ENCODE peak calls at places on chromosomes 5 and 9, in five cellular contexts. Q is HepG2, D is A549, O is GM12878, I is K562. Y is an unnamed sample.

GRCh38 chr5:54701179-54701578 is 183.6 kb downstream of the SNX18 start:
- DNase-seq in Q (no peak), D (peak; percentile 73), O (no peak), I (no peak), Y (no peak)

GRCh38 chr5:171633776-171634470 is 151.7 kb upstream of the SMIM23 start:
- DNase-seq in Q (no peak), D (no peak), O (peak; percentile 15), I (no peak), Y (no peak)

GRCh38 chr5:150559701-150560100 is 51.8 kb downstream of the NDST1 start:
- DNase-seq in Q (no peak), D (no peak), O (no peak), I (no peak), Y (no peak)

GRCh38 chr5:64789457-64789856 is 20.7 kb downstream of the CWC27 start:
- DNase-seq in Q (no peak), D (no peak), O (no peak), I (no peak), Y (no peak)

GRCh38 chr5:78204241-78204640 is 90.3 kb downstream of the AP3B1 start:
- DNase-seq in Q (no peak), D (no peak), O (no peak), I (peak; percentile 7), Y (no peak)

GRCh38 chr5:73519531-73520283 is 21.5 kb downstream of the BTF3 start:
- DNase-seq in Q (peak; percentile 84), D (peak; percentile 86), O (peak; percentile 48), I (peak; percentile 84), Y (peak; percentile 84)

GRCh38 chr9:1429328-1429727 is 379.2 kb downstream of the DMRT2 start:
- DNase-seq in Q (peak; percentile 39), D (peak; percentile 24), O (no peak), I (no peak), Y (peak; percentile 2)

GRCh38 chr9:34559616-34560546 is 29.6 kb downstream of the CNTFR start:
- DNase-seq in Q (peak; percentile 21), D (peak; percentile 27), O (no peak), I (no peak), Y (peak; percentile 79)

GRCh38 chr5:12794476-12795332 is 890.5 kb upstream of the CTNND2 start:
- DNase-seq in Q (no peak), D (no peak), O (no peak), I (no peak), Y (peak; percentile 8)

GRCh38 chr5:172110921-172111873 is 76.8 kb downstream of the STK10 start:
- DNase-seq in Q (no peak), D (no peak), O (peak; percentile 93), I (peak; percentile 38), Y (peak; percentile 59)

GRCh38 chr9:116144555-116144954 is 9.0 kb upstream of the PAPPA start:
- DNase-seq in Q (no peak), D (peak; percentile 9), O (no peak), I (no peak), Y (no peak)

GRCh38 chr5:173453167-173453566 is 125.0 kb upstream of the STC2 start:
- DNase-seq in Q (no peak), D (peak; percentile 33), O (no peak), I (no peak), Y (no peak)

GRCh38 chr5:156764149-156764548 is 85.9 kb upstream of the PPP1R2B start:
- DNase-seq in Q (no peak), D (no peak), O (no peak), I (no peak), Y (no peak)

GRCh38 chr5:168364738-168365550 is 73.5 kb downstream of the WWC1 start:
- DNase-seq in Q (peak; percentile 35), D (no peak), O (no peak), I (no peak), Y (no peak)

GRCh38 chr9:71628247-71628646 is 140.1 kb downstream of the CEMIP2 start:
- DNase-seq in Q (peak; percentile 12), D (no peak), O (no peak), I (no peak), Y (no peak)

GRCh38 chr5:3100921-3101551 is 349.6 kb upstream of the IRX2 start:
- DNase-seq in Q (no peak), D (no peak), O (no peak), I (no peak), Y (no peak)

GRCh38 chr9:14314424-14314928 is 535 bp upstream of the NFIB start:
- DNase-seq in Q (peak; percentile 57), D (peak; percentile 96), O (no peak), I (peak; percentile 42), Y (peak; percentile 74)

GRCh38 chr5:170886210-170886894 is 24.5 kb downstream of the RANBP17 start:
- DNase-seq in Q (no peak), D (no peak), O (no peak), I (no peak), Y (no peak)

GRCh38 chr5:169258372-169259000 is 42.5 kb downstream of the SLIT3 start:
- DNase-seq in Q (no peak), D (peak; percentile 40), O (no peak), I (no peak), Y (no peak)

GRCh38 chr5:74035521-74035937 is 409.5 kb downstream of the ARHGEF28 start:
- DNase-seq in Q (peak; percentile 49), D (peak; percentile 61), O (peak; percentile 59), I (peak; percentile 8), Y (no peak)

GRCh38 chr9:105842023-105842644 is 147.8 kb downstream of the TMEM38B start:
- DNase-seq in Q (peak; percentile 16), D (peak; percentile 47), O (peak; percentile 3), I (peak; percentile 55), Y (peak; percentile 48)

GRCh38 chr9:99171225-99172128 is 50.3 kb downstream of the ALG2 start:
- DNase-seq in Q (no peak), D (no peak), O (no peak), I (no peak), Y (no peak)

GRCh38 chr9:119284118-119284517 is 85.1 kb downstream of the BRINP1 start:
- DNase-seq in Q (peak; percentile 6), D (peak; percentile 17), O (no peak), I (no peak), Y (peak; percentile 28)
- TF ChIP-seq SMC3 in Q (no peak), D (no peak), O (no peak), I (no peak), Y (peak; percentile 16)

GRCh38 chr5:36505021-36505420 is 101.4 kb upstream of the SLC1A3 start:
- DNase-seq in Q (no peak), D (no peak), O (no peak), I (no peak), Y (no peak)

GRCh38 chr5:36507332-36507952 is 99.0 kb upstream of the SLC1A3 start:
- DNase-seq in Q (peak; percentile 59), D (peak; percentile 62), O (peak; percentile 3), I (peak; percentile 86), Y (peak; percentile 62)

GRCh38 chr5:36502608-36503007 is 103.8 kb upstream of the SLC1A3 start:
- DNase-seq in Q (no peak), D (no peak), O (no peak), I (no peak), Y (no peak)
- TF ChIP-seq EP300 in Q (no peak), D (no peak), O (no peak), I (no peak), Y (peak; percentile 63)

DNA sequence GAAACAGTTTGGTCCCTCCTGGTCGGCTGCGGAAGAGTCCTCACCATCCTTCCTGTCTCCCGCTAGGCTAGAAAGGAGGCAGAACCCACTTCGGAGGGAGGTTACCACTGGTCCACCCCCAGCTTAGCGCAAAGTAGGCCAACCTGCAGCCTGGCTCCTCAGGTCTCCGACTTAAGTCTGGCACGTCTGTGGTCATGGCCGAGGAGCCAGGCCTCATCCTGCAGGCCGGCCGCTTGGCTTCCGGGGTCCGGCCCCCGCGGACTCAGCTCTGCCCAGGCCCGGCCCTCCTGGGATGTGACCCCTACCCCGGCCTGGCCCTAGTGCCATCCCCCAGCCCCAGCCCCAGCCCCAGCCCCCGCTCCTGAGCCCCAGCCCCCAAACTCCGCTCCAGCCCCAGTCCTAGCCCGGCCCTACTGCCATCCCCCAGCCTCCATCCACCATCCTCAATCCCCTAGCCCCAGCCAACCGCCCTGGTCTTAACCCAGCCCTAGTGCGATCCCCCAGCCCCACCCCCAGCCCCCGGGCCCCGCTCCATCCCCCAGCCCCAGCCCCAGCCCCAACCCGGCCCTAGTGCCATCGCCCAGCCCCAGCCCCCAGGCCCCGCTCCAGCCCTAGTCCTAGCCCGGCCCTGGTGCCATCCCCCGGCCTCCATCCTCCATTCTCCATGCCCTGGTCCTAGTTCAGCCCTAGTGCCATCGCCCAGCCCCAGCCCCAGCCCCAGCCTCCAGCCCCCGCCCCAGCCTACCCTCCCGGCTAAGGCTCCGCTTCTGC is 588 bp downstream of the TOR1A start:
- DNase-seq in Q (no peak), D (peak; percentile 43), O (no peak), I (no peak), Y (peak; percentile 76)
- TF ChIP-seq SMC3 in Q (no peak), D (no peak), O (no peak), I (no peak), Y (no peak)

GRCh38 chr9:97038909-97039781 is at the start of gene CTSV:
- DNase-seq in Q (peak; percentile 71), D (peak; percentile 87), O (peak; percentile 13), I (peak; percentile 97), Y (peak; percentile 97)
- TF ChIP-seq EP300 in Q (no peak), D (no peak), O (no peak), I (no peak), Y (no peak)

GRCh38 chr5:83009408-83009807 is 67.8 kb downstream of the TMEM167A start:
- DNase-seq in Q (no peak), D (no peak), O (no peak), I (no peak), Y (peak; percentile 61)
- TF ChIP-seq SMC3 in Q (no peak), D (no peak), O (no peak), I (no peak), Y (no peak)

DNA sequence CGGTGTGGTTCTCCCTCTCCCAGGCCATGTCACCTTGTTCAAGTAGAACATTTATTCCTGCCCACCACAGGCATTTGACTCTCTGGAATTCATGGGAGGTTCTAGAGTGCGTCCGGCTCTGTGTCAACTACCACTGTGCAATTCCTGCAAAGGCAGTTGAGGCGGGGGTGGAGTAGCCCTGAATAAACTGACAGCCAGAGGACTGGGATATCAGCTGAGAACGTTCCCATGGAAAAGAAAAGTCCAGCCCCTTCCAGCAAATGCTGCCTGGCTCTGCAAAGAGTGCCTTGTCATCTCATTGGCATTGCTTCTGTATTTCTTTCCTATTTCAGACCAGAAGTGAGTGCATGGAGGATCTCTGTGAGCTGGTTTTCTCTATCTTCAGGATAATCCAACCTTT is 18.9 kb upstream of the MEGF9 start:
- DNase-seq in Q (peak; percentile 82), D (no peak), O (no peak), I (no peak), Y (no peak)
- TF ChIP-seq EP300 in Q (peak; percentile 34), D (no peak), O (no peak), I (no peak), Y (no peak)